ENCODE peak calls at places on chromosomes 11 and 22, in six cellular contexts. K is effector memory CD4-positive, alpha-beta T cell; W is fibroblast of lung; Z is Panc1; D is Peyer's patch; Y is foreskin fibroblast. U is an unnamed sample.

GRCh38 chr22:17103351-17103750 is 17.8 kb downstream of the TMEM121B start:
- DNase-seq in K (no peak), Y (no peak), D (no peak), Z (no peak), W (no peak), U (no peak)

GRCh38 chr11:76436020-76436419 is 8.8 kb upstream of the EMSY start:
- DNase-seq in D (no peak), Y (no peak), W (peak; percentile 3), Z (no peak), K (no peak), U (no peak)

GRCh38 chr11:132772712-132773545 is 759.4 kb downstream of the OPCML start:
- DNase-seq in W (no peak), Z (no peak), K (no peak), D (no peak), Y (no peak), U (no peak)

GRCh38 chr11:117579148-117579547 is 217.9 kb downstream of the DSCAML1 start:
- DNase-seq in D (peak; percentile 2), K (no peak), Y (no peak), Z (no peak), W (no peak), U (no peak)

GRCh38 chr11:27357250-27357649 is 5.8 kb downstream of the CCDC34 start:
- DNase-seq in Z (no peak), K (no peak), Y (no peak), D (no peak), W (no peak), U (no peak)

GRCh38 chr11:96052921-96053631 is 129.2 kb upstream of the MTMR2 start:
- DNase-seq in Z (no peak), Y (peak; percentile 71), D (no peak), K (no peak), W (peak; percentile 71), U (no peak)

GRCh38 chr11:17601206-17602075 is 54.4 kb downstream of the OTOG start:
- DNase-seq in Z (no peak), D (no peak), W (no peak), Y (no peak), K (no peak), U (no peak)

GRCh38 chr11:96038046-96038445 is 114.1 kb upstream of the MTMR2 start:
- DNase-seq in W (no peak), Y (no peak), D (no peak), K (no peak), Z (no peak), U (no peak)

GRCh38 chr22:24230911-24231656 is 13.8 kb downstream of the GGT5 start:
- DNase-seq in Z (no peak), Y (no peak), W (no peak), D (peak; percentile 82), K (peak; percentile 15), U (peak; percentile 79)

GRCh38 chr11:292211-293121 is 3.5 kb downstream of the PGGHG start:
- DNase-seq in Z (no peak), K (no peak), W (no peak), D (peak; percentile 48), Y (no peak), U (no peak)

GRCh38 chr11:88484873-88485621 is 147.5 kb upstream of the CTSC start:
- DNase-seq in K (no peak), W (peak; percentile 29), Y (peak; percentile 38), D (peak; percentile 53), Z (peak; percentile 15), U (peak; percentile 26)

GRCh38 chr11:33135768-33136443 is 25.4 kb downstream of the CSTF3 start:
- DNase-seq in Y (no peak), Z (no peak), W (no peak), D (no peak), K (no peak), U (no peak)

GRCh38 chr22:29710922-29711593 is 8.7 kb upstream of the CABP7 start:
- DNase-seq in Y (no peak), Z (no peak), W (no peak), D (no peak), K (no peak), U (no peak)

DNA sequence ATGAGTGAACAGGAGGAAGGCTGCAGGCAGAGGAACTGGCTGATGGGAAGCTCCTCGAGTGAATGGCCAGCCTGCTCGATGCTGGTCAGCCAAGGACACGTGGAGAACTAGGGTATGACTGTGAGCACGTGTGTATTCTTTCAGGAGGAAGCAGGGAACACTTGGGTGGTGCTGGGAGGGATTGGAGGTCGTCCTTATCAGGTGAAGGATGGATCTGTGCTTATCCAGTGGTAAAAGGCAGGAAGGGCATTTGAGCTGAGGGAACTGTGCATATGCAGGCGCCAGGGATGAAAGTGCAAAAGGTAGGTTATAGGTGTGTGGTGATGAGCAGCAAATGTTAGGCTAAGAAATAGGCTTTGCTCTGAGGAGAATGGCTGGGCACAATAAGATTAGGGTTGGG is 9.7 kb upstream of the SLCO2B1 start:
- DNase-seq in K (no peak), D (no peak), Y (no peak), W (no peak), Z (no peak), U (no peak)
- H3K4me3 ChIP-seq in K (no peak overlapping the region), D (no peak overlapping the region), Y (no peak overlapping the region), W (no peak overlapping the region), Z (no peak overlapping the region), U (no peak overlapping the region)

GRCh38 chr11:64814712-64815187 is 4.4 kb upstream of the MEN1 start:
- DNase-seq in Z (no peak), W (no peak), K (no peak), Y (no peak), D (peak; percentile 70), U (no peak)
- H3K4me3 ChIP-seq in Z (no peak overlapping the region), W (no peak overlapping the region), K (no peak overlapping the region), Y (no peak overlapping the region), D (no peak overlapping the region), U (no peak overlapping the region)

GRCh38 chr11:31987118-31988005 is 103.5 kb upstream of the RCN1 start:
- DNase-seq in D (no peak), Z (no peak), W (no peak), K (no peak), Y (no peak), U (no peak)
- H3K4me3 ChIP-seq in D (no peak overlapping the region), Z (no peak overlapping the region), W (no peak overlapping the region), K (no peak overlapping the region), Y (no peak overlapping the region), U (no peak overlapping the region)

GRCh38 chr11:68314203-68314885 is 2.0 kb downstream of the LRP5 start:
- DNase-seq in Z (no peak), K (no peak), W (peak; percentile 25), D (no peak), Y (no peak), U (no peak)
- H3K4me3 ChIP-seq in Z (peak overlapping the region; percentile 75), K (no peak overlapping the region), W (peak overlapping the region; percentile 64), D (no peak overlapping the region), Y (peak overlapping the region; percentile 57), U (no peak overlapping the region)

GRCh38 chr22:27436591-27436990 is 365.0 kb downstream of the MN1 start:
- DNase-seq in Z (no peak), W (no peak), K (no peak), D (no peak), Y (no peak), U (no peak)

GRCh38 chr22:27439131-27439530 is 362.4 kb downstream of the MN1 start:
- DNase-seq in W (no peak), Y (no peak), Z (no peak), D (no peak), K (no peak), U (no peak)

GRCh38 chr22:27435839-27436581 is 365.5 kb downstream of the MN1 start:
- DNase-seq in Z (no peak), D (no peak), W (peak; percentile 42), Y (peak; percentile 92), K (no peak), U (no peak)

GRCh38 chr22:27437570-27437969 is 364.0 kb downstream of the MN1 start:
- DNase-seq in K (no peak), Z (no peak), D (no peak), W (no peak), Y (no peak), U (no peak)

DNA sequence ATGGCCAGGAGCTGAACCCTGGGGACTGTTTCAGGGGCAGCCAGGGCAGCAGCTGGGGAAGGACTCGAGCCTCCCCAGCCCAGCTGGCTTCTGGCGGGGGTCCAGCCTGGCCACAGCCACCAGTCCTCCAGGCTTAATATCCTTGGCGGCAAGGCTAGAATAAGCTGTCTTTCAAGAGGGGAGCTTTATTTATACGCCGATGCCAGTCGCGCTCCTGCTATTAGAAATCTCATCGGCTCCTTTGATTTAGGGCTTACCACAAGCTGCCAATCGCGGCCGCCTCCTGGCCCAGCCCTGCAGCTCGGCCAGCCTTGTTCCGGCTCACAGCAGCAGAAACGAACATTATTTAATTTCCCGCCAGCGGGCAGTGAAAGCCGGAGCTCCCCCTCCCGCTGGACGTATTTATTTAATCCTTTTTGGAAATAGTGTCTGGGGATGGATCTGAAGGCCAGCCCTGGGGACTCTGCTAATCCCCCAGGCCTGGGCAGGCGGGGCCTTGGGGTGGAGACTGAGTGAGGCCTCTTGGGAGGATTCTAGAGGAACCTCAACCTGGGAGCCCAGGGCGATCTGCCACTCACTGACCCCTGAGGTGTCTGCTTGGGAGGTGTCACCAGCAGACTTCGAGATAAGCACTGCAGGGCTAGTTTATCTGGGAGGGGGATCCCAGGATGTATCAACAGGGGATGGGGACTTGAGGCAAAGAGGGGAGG is 363.1 kb downstream of the MN1 start:
- DNase-seq in Z (no peak), W (peak; percentile 36), K (no peak), Y (peak; percentile 68), D (no peak), U (no peak)
- H3K4me3 ChIP-seq in Z (no peak overlapping the region), W (no peak overlapping the region), K (no peak overlapping the region), Y (no peak overlapping the region), D (no peak overlapping the region), U (no peak overlapping the region)

GRCh38 chr11:114090225-114090624 is 30.7 kb downstream of the ZBTB16 start:
- DNase-seq in K (no peak), D (no peak), Z (no peak), Y (no peak), W (no peak), U (no peak)

GRCh38 chr11:114092953-114093352 is 33.4 kb downstream of the ZBTB16 start:
- DNase-seq in D (no peak), W (no peak), K (no peak), Y (no peak), Z (no peak), U (no peak)

GRCh38 chr11:114090976-114091375 is 31.5 kb downstream of the ZBTB16 start:
- DNase-seq in Z (no peak), D (no peak), W (no peak), Y (no peak), K (no peak), U (no peak)

GRCh38 chr11:114092478-114092877 is 33.0 kb downstream of the ZBTB16 start:
- DNase-seq in W (no peak), Y (no peak), D (no peak), Z (no peak), K (no peak), U (no peak)

GRCh38 chr11:114091791-114092397 is 32.4 kb downstream of the ZBTB16 start:
- DNase-seq in Y (peak; percentile 52), K (no peak), W (no peak), D (no peak), Z (no peak), U (no peak)
- H3K4me3 ChIP-seq in Y (no peak overlapping the region), K (no peak overlapping the region), W (no peak overlapping the region), D (no peak overlapping the region), Z (no peak overlapping the region), U (no peak overlapping the region)

U was measured in CD8-positive, alpha-beta T cell.